ENCODE peak calls at places on chromosomes 16 and 17, in ten cellular contexts. U is stimulated activated CD8-positive, alpha-beta memory T cell treated with anti-CD3 and anti-CD28 coated beads, Interleukin-2, amount 100 ng/mL, for 1 hour; Z is mucosa of descending colon; H is HTR-8/SVneo; N is glutamatergic neuron; K is activated B cell treated with CpG ODN at 0.5 μM for 24 hours; S is GM23248; W is M059J; T is AG20443; C is NCI-H1417. R is an unnamed sample.

GRCh38 chr16:50281391-50282009 is 15.1 kb downstream of the ADCY7 start:
- DNase-seq in U (no peak), Z (no peak), H (no peak), N (no peak), K (no peak), S (no peak), W (no peak), T (no peak), C (no peak), R (no peak)

GRCh38 chr17:34503804-34504203 is 75.6 kb upstream of the TMEM132E start:
- DNase-seq in U (no peak), Z (peak; percentile 24), H (no peak), N (no peak), K (no peak), S (no peak), W (no peak), T (no peak), C (no peak), R (no peak)

GRCh38 chr17:65660947-65661346 is 99.5 kb upstream of the AXIN2 start:
- DNase-seq in U (no peak), Z (no peak), H (no peak), N (no peak), K (no peak), S (peak; percentile 92), W (peak; percentile 52), T (peak; percentile 74), C (no peak), R (no peak)

GRCh38 chr16:2449118-2449517 is 10.8 kb upstream of the TEDC2 start:
- DNase-seq in U (no peak), Z (no peak), H (no peak), N (no peak), K (no peak), S (no peak), W (no peak), T (no peak), C (no peak), R (no peak)

GRCh38 chr16:86959182-86959651 is 358.0 kb downstream of the C16orf95 start:
- DNase-seq in U (no peak), Z (no peak), H (no peak), N (no peak), K (no peak), S (no peak), W (no peak), T (no peak), C (no peak), R (no peak)

GRCh38 chr16:28531777-28532744 is 6.7 kb downstream of the NUPR1 start:
- DNase-seq in U (no peak), Z (peak; percentile 87), H (no peak), N (no peak), K (no peak), S (peak; percentile 39), W (peak; percentile 16), T (peak; percentile 66), C (no peak), R (peak; percentile 76)

GRCh38 chr17:6108987-6109386 is 38.8 kb downstream of the WSCD1 start:
- DNase-seq in U (no peak), Z (no peak), H (no peak), N (no peak), K (no peak), S (no peak), W (no peak), T (no peak), C (no peak), R (no peak)

GRCh38 chr17:38539386-38539785 is 66.4 kb downstream of the SRCIN1 start:
- DNase-seq in U (no peak), Z (no peak), H (no peak), N (no peak), K (no peak), S (no peak), W (no peak), T (no peak), C (peak; percentile 18), R (no peak)

GRCh38 chr17:9957244-9957643 is 52.2 kb upstream of the RCVRN start:
- DNase-seq in U (no peak), Z (no peak), H (no peak), N (no peak), K (no peak), S (no peak), W (no peak), T (no peak), C (no peak), R (no peak)

GRCh38 chr16:49608095-49608494 is 234.5 kb downstream of the C16orf78 start:
- DNase-seq in U (no peak), Z (peak; percentile 65), H (no peak), N (no peak), K (no peak), S (no peak), W (no peak), T (no peak), C (no peak), R (no peak)

GRCh38 chr16:35404273-35404672 is 1944.9 kb downstream of the TP53TG3F start:
- DNase-seq in U (no peak), Z (no peak), H (no peak), N (no peak), K (no peak), S (no peak), W (no peak), T (no peak), C (no peak), R (no peak)

GRCh38 chr16:75580-76501 is 2.2 kb upstream of the MPG start:
- DNase-seq in U (no peak), Z (peak; percentile 68), H (peak; percentile 80), N (no peak), K (no peak), S (peak; percentile 88), W (peak; percentile 63), T (peak; percentile 88), C (no peak), R (peak; percentile 47)

GRCh38 chr16:86044241-86044671 is 145.3 kb downstream of the IRF8 start:
- DNase-seq in U (no peak), Z (no peak), H (peak; percentile 74), N (peak; percentile 82), K (peak; percentile 30), S (peak; percentile 61), W (peak; percentile 39), T (peak; percentile 70), C (no peak), R (peak; percentile 18)

GRCh38 chr16:47613251-47613650 is 152.1 kb downstream of the PHKB start:
- DNase-seq in U (no peak), Z (no peak), H (no peak), N (no peak), K (no peak), S (no peak), W (no peak), T (no peak), C (no peak), R (no peak)

GRCh38 chr17:50052241-50052788 is 3.6 kb upstream of the ITGA3 start:
- DNase-seq in U (no peak), Z (no peak), H (no peak), N (no peak), K (no peak), S (no peak), W (no peak), T (no peak), C (no peak), R (no peak)

GRCh38 chr16:21072976-21073375 is 77.7 kb downstream of the DNAH3 start:
- DNase-seq in U (no peak), Z (no peak), H (no peak), N (no peak), K (no peak), S (no peak), W (no peak), T (no peak), C (no peak), R (no peak)

GRCh38 chr17:83085526-83086196 is 6.3 kb downstream of the METRNL start:
- DNase-seq in U (no peak), Z (no peak), H (no peak), N (no peak), K (no peak), S (peak; percentile 33), W (no peak), T (no peak), C (no peak), R (no peak)

GRCh38 chr16:89695875-89696597 is 5.5 kb downstream of the SPATA2L start:
- DNase-seq in U (no peak), Z (peak; percentile 6), H (no peak), N (no peak), K (no peak), S (no peak), W (no peak), T (no peak), C (no peak), R (no peak)

GRCh38 chr17:80833952-80834895 is 157.4 kb upstream of the CHMP6 start:
- DNase-seq in U (no peak), Z (peak; percentile 34), H (no peak), N (no peak), K (no peak), S (peak; percentile 97), W (peak; percentile 56), T (peak; percentile 92), C (no peak), R (no peak)

GRCh38 chr17:78344666-78345065 is 15.2 kb downstream of the SOCS3 start:
- DNase-seq in U (no peak), Z (no peak), H (no peak), N (no peak), K (no peak), S (no peak), W (no peak), T (no peak), C (no peak), R (no peak)

GRCh38 chr17:27475981-27476895 is 20.0 kb downstream of the KSR1 start:
- DNase-seq in U (no peak), Z (no peak), H (no peak), N (no peak), K (no peak), S (no peak), W (no peak), T (no peak), C (no peak), R (no peak)

GRCh38 chr17:63774141-63774981 is at the start of gene DDX42:
- DNase-seq in U (no peak), Z (peak; percentile 91), H (peak; percentile 51), N (peak; percentile 92), K (no peak), S (peak; percentile 79), W (peak; percentile 60), T (peak; percentile 62), C (peak; percentile 22), R (no peak)

GRCh38 chr16:89449726-89450335 is 40.5 kb downstream of the ANKRD11 start:
- DNase-seq in U (no peak), Z (no peak), H (no peak), N (no peak), K (no peak), S (peak; percentile 46), W (peak; percentile 32), T (no peak), C (no peak), R (peak; percentile 61)

GRCh38 chr17:17364338-17364667 is 61.1 kb downstream of the NT5M start:
- DNase-seq in U (no peak), Z (no peak), H (no peak), N (no peak), K (no peak), S (no peak), W (no peak), T (no peak), C (no peak), R (no peak)

GRCh38 chr16:56848955-56849689 is 15.9 kb upstream of the SLC12A3 start:
- DNase-seq in U (no peak), Z (no peak), H (no peak), N (no peak), K (no peak), S (peak; percentile 94), W (peak; percentile 90), T (peak; percentile 85), C (no peak), R (peak; percentile 19)

GRCh38 chr17:74457146-74457819 is 9.2 kb upstream of the CD300A start:
- DNase-seq in U (peak; percentile 41), Z (peak; percentile 89), H (peak; percentile 80), N (peak; percentile 85), K (peak; percentile 73), S (peak; percentile 72), W (peak; percentile 49), T (peak; percentile 80), C (peak; percentile 72), R (no peak)

GRCh38 chr17:66614469-66614868 is 220.4 kb upstream of the CACNG5 start:
- DNase-seq in U (no peak), Z (no peak), H (no peak), N (no peak), K (no peak), S (no peak), W (no peak), T (no peak), C (no peak), R (no peak)

GRCh38 chr16:16045311-16045710 is 95.9 kb downstream of the ABCC1 start:
- DNase-seq in U (no peak), Z (no peak), H (no peak), N (no peak), K (no peak), S (peak; percentile 23), W (peak; percentile 58), T (no peak), C (no peak), R (peak; percentile 71)

R was measured in PC-9.